ENCODE peak calls at places on chromosomes 11 and 22, in four cellular contexts. U is fibroblast of lung, W is mucosa of descending colon, B is upper lobe of left lung. H is an unnamed sample.

GRCh38 chr11:133515075-133515474 is 17.2 kb downstream of the OPCML start:
- DNase-seq in B (no peak), U (no peak), W (no peak), H (no peak)

GRCh38 chr22:23696326-23696851 is 5.6 kb downstream of the RGL4 start:
- DNase-seq in W (peak), B (no peak), U (peak), H (no peak)

GRCh38 chr11:78744949-78745348 is 170.3 kb upstream of the NARS2 start:
- DNase-seq in U (no peak), B (no peak), W (no peak), H (no peak)

GRCh38 chr11:106950067-106950491 is 68.2 kb downstream of the GUCY1A2 start:
- DNase-seq in W (no peak), U (no peak), B (no peak), H (no peak)

GRCh38 chr11:25566298-25567200 is 765.4 kb upstream of the ANO3 start:
- DNase-seq in B (no peak), W (no peak), U (peak), H (no peak)

GRCh38 chr22:21984793-21985192 is 2.2 kb upstream of the TOP3B start:
- DNase-seq in B (no peak), W (peak), U (no peak), H (no peak)

GRCh38 chr22:44522526-44523170 is 24.6 kb upstream of the RTL6 start:
- DNase-seq in W (no peak), U (no peak), B (peak), H (peak)

GRCh38 chr22:48340727-48341709 is 1486.7 kb downstream of the BRD1 start:
- DNase-seq in B (no peak), W (no peak), U (no peak), H (no peak)

GRCh38 chr11:103863497-103863896 is 172.9 kb upstream of the DDI1 start:
- DNase-seq in U (peak), W (no peak), B (no peak), H (no peak)

GRCh38 chr11:124884869-124885479 is 12.7 kb downstream of the ROBO4 start:
- DNase-seq in W (no peak), B (no peak), U (no peak), H (no peak)

GRCh38 chr11:2093575-2094353 is 45.4 kb downstream of the IGF2 start:
- DNase-seq in B (peak), W (no peak), U (peak), H (no peak)

GRCh38 chr22:45819305-45819704 is 147.7 kb downstream of the ATXN10 start:
- DNase-seq in W (no peak), B (no peak), U (no peak), H (no peak)

GRCh38 chr11:128279861-128280260 is 307.5 kb downstream of the ETS1 start:
- DNase-seq in W (no peak), U (peak), B (no peak), H (no peak)

GRCh38 chr11:7977251-7977917 is 9.8 kb upstream of the EIF3F start:
- DNase-seq in U (peak), B (no peak), W (no peak), H (no peak)

GRCh38 chr11:46299425-46300067 is 22.1 kb downstream of the CREB3L1 start:
- DNase-seq in W (no peak), B (no peak), U (no peak), H (no peak)
- TF ChIP-seq CTCF in W (no peak), B (no peak), U (peak), H (no peak)

GRCh38 chr11:36241512-36241911 is 47.7 kb downstream of the COMMD9 start:
- DNase-seq in B (no peak), W (no peak), U (no peak), H (no peak)

GRCh38 chr11:36240746-36241295 is 48.4 kb downstream of the COMMD9 start:
- DNase-seq in W (no peak), U (no peak), B (no peak), H (no peak)

GRCh38 chr11:36238881-36239280 is 50.3 kb downstream of the COMMD9 start:
- DNase-seq in W (no peak), U (no peak), B (no peak), H (no peak)

GRCh38 chr11:36240178-36240577 is 49.0 kb downstream of the COMMD9 start:
- DNase-seq in W (no peak), B (no peak), U (peak), H (no peak)

GRCh38 chr11:36239636-36240035 is 49.6 kb downstream of the COMMD9 start:
- DNase-seq in B (no peak), U (no peak), W (no peak), H (no peak)
- TF ChIP-seq CTCF in B (no peak), U (no peak), W (no peak), H (no peak)

GRCh38 chr11:24155792-24156191 is 341.1 kb upstream of the LUZP2 start:
- DNase-seq in W (no peak), U (no peak), B (no peak), H (no peak)
- TF ChIP-seq CTCF in W (no peak), U (no peak), B (no peak), H (no peak)

GRCh38 chr22:39428597-39429071 is 28.2 kb upstream of the MGAT3 start:
- DNase-seq in B (no peak), W (no peak), U (peak), H (peak)
- TF ChIP-seq CTCF in B (no peak), W (no peak), U (no peak), H (no peak)

DNA sequence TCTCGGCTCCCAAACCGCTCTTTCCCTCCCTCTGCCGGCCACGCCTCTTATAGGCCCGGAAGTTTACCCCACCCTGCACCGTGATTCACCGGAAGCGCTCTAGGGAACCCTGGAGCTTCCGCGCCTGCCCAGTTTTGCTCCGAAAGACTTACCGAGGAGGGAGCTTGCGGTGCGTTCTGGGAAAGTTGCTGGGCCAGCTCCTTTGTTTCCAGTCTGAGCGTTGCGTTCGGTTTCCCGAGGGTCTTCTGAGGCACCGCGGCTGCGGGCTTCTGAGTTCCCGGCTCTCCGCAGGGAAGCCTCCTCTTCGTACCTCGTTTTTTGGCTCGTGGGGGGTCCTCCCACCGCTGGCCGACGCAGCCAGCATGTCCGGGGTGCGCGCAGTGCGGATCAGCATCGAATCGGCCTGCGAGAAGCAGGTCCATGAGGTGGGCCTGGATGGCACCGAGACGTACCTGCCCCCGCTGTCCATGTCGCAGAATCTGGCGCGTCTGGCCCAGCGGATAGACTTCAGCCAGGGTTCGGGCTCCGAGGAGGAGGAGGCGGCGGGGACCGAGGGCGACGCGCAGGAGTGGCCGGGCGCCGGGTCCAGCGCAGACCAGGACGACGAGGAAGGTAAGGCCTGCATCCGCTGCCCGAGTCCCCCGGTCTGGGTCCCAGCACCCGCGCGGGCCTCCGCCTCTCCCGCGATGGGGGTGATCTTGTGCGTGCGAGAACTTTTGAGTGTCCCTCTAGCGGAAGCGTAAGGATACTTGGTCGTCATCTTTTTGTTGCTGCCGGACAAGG is at the start of gene MED17:
- DNase-seq in W (peak), U (peak), B (peak), H (peak)
- TF ChIP-seq CTCF in W (peak), U (peak), B (peak), H (peak)

GRCh38 chr22:35684732-35685131 is 32.9 kb upstream of the APOL5 start:
- DNase-seq in U (no peak), W (no peak), B (no peak), H (no peak)

GRCh38 chr22:35686298-35686697 is 31.4 kb upstream of the APOL5 start:
- DNase-seq in B (no peak), U (no peak), W (no peak), H (no peak)

GRCh38 chr22:35683560-35683959 is 34.1 kb upstream of the APOL5 start:
- DNase-seq in B (no peak), W (no peak), U (no peak), H (no peak)

GRCh38 chr22:35685731-35686130 is 31.9 kb upstream of the APOL5 start:
- DNase-seq in U (peak), B (no peak), W (no peak), H (no peak)

DNA sequence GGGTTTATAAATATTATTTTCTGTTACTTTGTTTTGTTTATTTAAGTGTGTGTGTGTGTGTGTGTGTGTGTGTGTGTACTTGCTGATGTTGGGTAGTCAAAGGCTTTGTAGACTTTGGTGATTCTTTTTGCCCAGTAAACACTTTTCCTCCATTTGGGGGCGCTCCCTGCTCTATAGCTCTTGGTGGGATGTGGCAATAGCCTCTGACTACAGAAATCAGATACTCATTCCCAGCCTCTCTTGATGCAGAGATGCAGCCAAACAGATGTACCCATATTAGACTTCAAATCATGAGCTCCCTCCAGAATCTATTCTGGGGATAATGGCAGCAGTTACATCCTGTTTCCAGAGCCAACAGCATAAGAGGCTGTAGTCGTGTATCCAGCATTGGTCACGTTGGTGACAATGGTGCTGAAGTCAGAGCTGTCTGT is 33.4 kb upstream of the APOL5 start:
- DNase-seq in W (peak), B (no peak), U (peak), H (no peak)
- TF ChIP-seq CTCF in W (no peak), B (no peak), U (peak), H (no peak)

GRCh38 chr22:32378703-32379272 is 21.1 kb downstream of the RFPL3 start:
- DNase-seq in U (peak), W (peak), B (no peak), H (no peak)
- TF ChIP-seq CTCF in U (peak), W (no peak), B (peak), H (peak)

DNA sequence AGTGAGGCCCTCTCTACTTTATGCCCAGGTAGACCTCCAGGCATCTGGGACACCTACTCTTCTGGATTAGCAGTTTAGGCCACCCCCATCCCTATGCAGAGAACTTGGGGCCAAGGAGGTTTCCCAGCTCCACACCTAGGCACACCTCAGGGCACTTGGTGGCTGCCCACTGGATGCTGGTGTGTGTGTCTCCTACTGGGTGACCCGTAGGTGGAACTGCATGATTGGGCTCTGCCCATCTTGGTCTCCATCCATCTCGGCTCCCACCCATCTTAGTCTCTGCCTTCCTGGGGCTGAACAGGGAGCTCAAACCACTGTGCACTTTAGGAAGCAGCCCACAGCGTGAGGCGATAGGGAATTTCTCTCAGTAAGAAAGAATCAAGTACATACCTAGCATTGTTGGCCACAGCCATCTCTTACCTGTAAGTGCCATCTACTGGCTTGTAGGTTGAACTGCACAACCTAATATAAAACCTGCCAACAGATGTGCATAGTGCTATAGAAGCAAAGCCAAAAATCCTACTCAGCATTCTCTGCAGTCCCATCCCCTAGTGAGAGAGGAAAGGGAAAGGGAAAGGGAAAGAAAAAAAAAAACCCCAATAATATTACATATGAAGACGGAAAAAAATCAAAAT is 61.6 kb upstream of the PTPN5 start:
- DNase-seq in B (no peak), U (peak), W (peak), H (no peak)
- TF ChIP-seq CTCF in B (no peak), U (peak), W (no peak), H (peak)

DNA sequence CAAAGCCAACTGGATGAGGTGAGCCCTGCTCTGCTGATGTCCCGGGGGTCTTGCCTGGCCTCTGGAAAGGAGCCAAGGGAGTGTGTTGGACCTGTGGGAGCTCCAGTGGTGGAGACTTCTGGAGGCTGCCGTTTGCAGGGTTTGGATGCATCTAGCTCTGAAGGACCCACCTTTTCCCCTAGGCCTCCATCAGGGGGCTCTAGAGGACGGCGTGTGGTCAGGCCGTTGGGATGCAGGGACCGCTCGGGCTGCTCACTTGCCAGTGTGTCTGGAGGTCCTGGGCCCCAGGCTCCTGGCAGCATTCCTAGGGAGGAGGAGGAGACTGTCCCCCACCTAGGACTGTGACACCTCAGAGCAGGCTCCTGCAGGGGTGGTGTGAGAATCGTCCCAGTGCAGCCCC is 58.3 kb downstream of the PRDM11 start:
- DNase-seq in B (no peak), W (no peak), U (no peak), H (no peak)
- TF ChIP-seq CTCF in B (no peak), W (no peak), U (no peak), H (no peak)

H was measured in mesothelial cell of epicardium.